ENCODE peak calls at places on chromosomes 12 and 14, in six cellular contexts. C is lung, P is choroid plexus epithelial cell, M is fibroblast of pulmonary artery, J is glutamatergic neuron, R is neural crest cell. H is an unnamed sample.

GRCh38 chr14:74985806-74986205 is 16.9 kb upstream of the EIF2B2 start:
- DNase-seq in C (no peak), P (no peak), M (no peak), J (no peak), R (no peak), H (no peak)

GRCh38 chr14:95294834-95295599 is 24.7 kb downstream of the CLMN start:
- DNase-seq in C (no peak), P (peak), M (peak), J (no peak), R (no peak), H (no peak)

GRCh38 chr12:34398706-34399630 is 376.7 kb downstream of the ALG10 start:
- DNase-seq in C (peak), P (no peak), M (no peak), J (peak), R (no peak), H (peak)

GRCh38 chr12:6198556-6198955 is 1.6 kb upstream of the CD9 start:
- DNase-seq in C (no peak), P (no peak), M (no peak), J (no peak), R (no peak), H (no peak)

GRCh38 chr12:52327086-52327829 is 6.1 kb upstream of the KRT83 start:
- DNase-seq in C (peak), P (peak), M (peak), J (peak), R (peak), H (peak)

GRCh38 chr14:39368261-39368959 is 63.8 kb downstream of the FBXO33 start:
- DNase-seq in C (no peak), P (peak), M (peak), J (peak), R (peak), H (peak)

GRCh38 chr14:35747379-35747778 is 61.7 kb downstream of the RALGAPA1 start:
- DNase-seq in C (no peak), P (no peak), M (peak), J (no peak), R (no peak), H (no peak)

GRCh38 chr14:68695871-68696665 is 96.8 kb downstream of the ZFP36L1 start:
- DNase-seq in C (no peak), P (no peak), M (no peak), J (no peak), R (no peak), H (no peak)

GRCh38 chr12:90858261-90858660 is 96.7 kb downstream of the CCER1 start:
- DNase-seq in C (no peak), P (peak), M (peak), J (no peak), R (no peak), H (peak)

GRCh38 chr12:104456950-104457745 is 400 bp downstream of the CHST11 start:
- DNase-seq in C (peak), P (peak), M (peak), J (peak), R (peak), H (peak)

GRCh38 chr12:45839917-45840316 is 110.4 kb downstream of the ARID2 start:
- DNase-seq in C (no peak), P (no peak), M (no peak), J (no peak), R (no peak), H (no peak)

GRCh38 chr12:113185180-113186032 is at the start of the genes DDX54 and RITA1:
- DNase-seq in C (peak), P (peak), M (peak), J (peak), R (peak), H (peak)

GRCh38 chr12:24852420-24852819 is 96.5 kb downstream of the BCAT1 start:
- DNase-seq in C (no peak), P (peak), M (peak), J (no peak), R (no peak), H (no peak)

GRCh38 chr12:59040651-59041050 is 120.3 kb upstream of the LRIG3 start:
- DNase-seq in C (no peak), P (peak), M (peak), J (no peak), R (no peak), H (no peak)

GRCh38 chr14:72605096-72605920 is 288.6 kb downstream of the DPF3 start:
- DNase-seq in C (no peak), P (no peak), M (no peak), J (no peak), R (no peak), H (no peak)

GRCh38 chr14:75515631-75515999 is 6.7 kb upstream of the BATF start:
- DNase-seq in C (no peak), P (peak), M (no peak), J (no peak), R (no peak), H (no peak)

GRCh38 chr12:74317078-74317581 is 220.5 kb upstream of the ATXN7L3B start:
- DNase-seq in C (no peak), P (peak), M (peak), J (no peak), R (no peak), H (no peak)

GRCh38 chr14:58777541-58777979 is 139.8 kb downstream of the DACT1 start:
- DNase-seq in C (no peak), P (peak), M (no peak), J (no peak), R (peak), H (no peak)

GRCh38 chr14:68791078-68791983 is 1.5 kb downstream of the ZFP36L1 start:
- DNase-seq in C (no peak), P (peak), M (peak), J (peak), R (no peak), H (no peak)

GRCh38 chr14:72965249-72965648 is 39.0 kb downstream of the DCAF4 start:
- DNase-seq in C (no peak), P (peak), M (peak), J (no peak), R (no peak), H (no peak)

GRCh38 chr12:5479761-5480160 is 47.9 kb downstream of the NTF3 start:
- DNase-seq in C (no peak), P (no peak), M (no peak), J (no peak), R (no peak), H (no peak)

GRCh38 chr12:32486158-32486557 is 86.8 kb downstream of the FGD4 start:
- DNase-seq in C (no peak), P (peak), M (no peak), J (no peak), R (no peak), H (no peak)

GRCh38 chr12:40058721-40059190 is 47.1 kb downstream of the SLC2A13 start:
- DNase-seq in C (no peak), P (no peak), M (peak), J (no peak), R (no peak), H (no peak)

GRCh38 chr12:52139579-52140062 is 52.2 kb downstream of the KRT80 start:
- DNase-seq in C (no peak), P (no peak), M (no peak), J (no peak), R (no peak), H (peak)

GRCh38 chr14:105891221-105891602 is 364.8 kb downstream of the TMEM121 start:
- DNase-seq in C (no peak), P (no peak), M (no peak), J (no peak), R (no peak), H (no peak)

GRCh38 chr14:51871846-51872245 is 11.4 kb downstream of the GNG2 start:
- DNase-seq in C (no peak), P (no peak), M (no peak), J (no peak), R (no peak), H (no peak)

GRCh38 chr12:59164991-59165718 is 244.9 kb upstream of the LRIG3 start:
- DNase-seq in C (no peak), P (peak), M (peak), J (no peak), R (no peak), H (no peak)

GRCh38 chr12:120996133-120996746 is 17.9 kb downstream of the HNF1A start:
- DNase-seq in C (no peak), P (no peak), M (no peak), J (no peak), R (no peak), H (no peak)

GRCh38 chr12:11724888-11725310 is 75.4 kb downstream of the ETV6 start:
- DNase-seq in C (no peak), P (peak), M (peak), J (no peak), R (no peak), H (no peak)

GRCh38 chr14:81277096-81277495 is 56.3 kb upstream of the GTF2A1 start:
- DNase-seq in C (no peak), P (no peak), M (no peak), J (no peak), R (no peak), H (no peak)

GRCh38 chr14:104931771-104932675 is 7.3 kb downstream of the PLD4 start:
- DNase-seq in C (no peak), P (no peak), M (no peak), J (no peak), R (no peak), H (no peak)

GRCh38 chr12:10381912-10382628 is 7.8 kb downstream of the KLRK1 start:
- DNase-seq in C (no peak), P (no peak), M (no peak), J (no peak), R (no peak), H (no peak)

GRCh38 chr14:103898711-103899110 is 29.5 kb upstream of the TDRD9 start:
- DNase-seq in C (no peak), P (no peak), M (no peak), J (no peak), R (no peak), H (no peak)

GRCh38 chr14:68757618-68758081 is 35.2 kb downstream of the ZFP36L1 start:
- DNase-seq in C (no peak), P (peak), M (no peak), J (no peak), R (no peak), H (no peak)

GRCh38 chr14:88422919-88423318 is 37.5 kb downstream of the SPATA7 start:
- DNase-seq in C (no peak), P (peak), M (peak), J (no peak), R (no peak), H (no peak)

GRCh38 chr14:64706119-64706465 is 1.9 kb downstream of the PLEKHG3 start:
- DNase-seq in C (no peak), P (no peak), M (no peak), J (no peak), R (no peak), H (no peak)

GRCh38 chr14:64707661-64708060 is 3.4 kb downstream of the PLEKHG3 start:
- DNase-seq in C (no peak), P (peak), M (peak), J (no peak), R (no peak), H (no peak)

GRCh38 chr14:64708148-64709004 is 4.2 kb downstream of the PLEKHG3 start:
- DNase-seq in C (no peak), P (peak), M (no peak), J (no peak), R (no peak), H (peak)

GRCh38 chr14:64705406-64706118 is 1.3 kb downstream of the PLEKHG3 start:
- DNase-seq in C (no peak), P (no peak), M (no peak), J (peak), R (no peak), H (no peak)

GRCh38 chr14:64706552-64707193 is 2.4 kb downstream of the PLEKHG3 start:
- DNase-seq in C (no peak), P (no peak), M (no peak), J (peak), R (peak), H (no peak)
- TF ChIP-seq CTCF in C (no peak), P (no peak), M (no peak), J (no peak), R (no peak), H (no peak)

GRCh38 chr12:66120477-66120876 is 10.1 kb downstream of the LLPH start:
- DNase-seq in C (no peak), P (no peak), M (no peak), J (no peak), R (no peak), H (no peak)
- TF ChIP-seq CTCF in C (no peak), P (peak), M (peak), J (no peak), R (peak), H (no peak)

DNA sequence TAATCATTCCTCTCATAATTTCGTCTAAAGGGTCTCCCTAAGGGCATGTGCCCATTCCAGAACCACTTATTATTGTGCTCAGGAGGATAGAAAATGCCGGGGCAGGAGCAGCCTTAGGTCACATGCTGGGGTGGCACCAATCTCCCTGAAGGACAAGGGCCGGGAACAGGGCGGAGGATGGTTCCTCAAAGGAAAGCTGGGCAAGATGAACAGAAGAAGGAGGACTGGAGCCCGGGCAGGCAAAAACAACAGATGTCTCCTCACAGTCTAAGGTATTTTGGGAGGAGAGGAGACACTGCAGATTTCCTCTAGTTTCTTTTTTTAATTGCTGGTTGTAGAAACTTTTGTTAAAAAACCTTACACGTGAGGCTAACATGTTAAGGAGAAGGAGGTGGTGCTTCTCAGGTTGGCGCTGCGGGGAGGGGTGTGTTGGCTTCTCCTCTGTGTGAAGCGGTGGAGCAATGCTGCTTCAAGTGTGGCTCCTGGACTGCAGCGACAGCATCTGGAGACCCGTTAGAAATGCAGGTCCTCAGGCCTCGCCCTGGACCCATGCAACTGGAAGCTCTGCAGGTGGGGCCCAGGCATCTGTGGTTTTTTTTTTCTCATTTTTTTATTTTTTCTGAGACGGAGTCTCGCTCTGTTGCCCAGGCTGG is 164.8 kb downstream of the AACS start:
- DNase-seq in C (no peak), P (no peak), M (no peak), J (no peak), R (no peak), H (no peak)
- TF ChIP-seq CTCF in C (no peak), P (no peak), M (no peak), J (no peak), R (no peak), H (no peak)

DNA sequence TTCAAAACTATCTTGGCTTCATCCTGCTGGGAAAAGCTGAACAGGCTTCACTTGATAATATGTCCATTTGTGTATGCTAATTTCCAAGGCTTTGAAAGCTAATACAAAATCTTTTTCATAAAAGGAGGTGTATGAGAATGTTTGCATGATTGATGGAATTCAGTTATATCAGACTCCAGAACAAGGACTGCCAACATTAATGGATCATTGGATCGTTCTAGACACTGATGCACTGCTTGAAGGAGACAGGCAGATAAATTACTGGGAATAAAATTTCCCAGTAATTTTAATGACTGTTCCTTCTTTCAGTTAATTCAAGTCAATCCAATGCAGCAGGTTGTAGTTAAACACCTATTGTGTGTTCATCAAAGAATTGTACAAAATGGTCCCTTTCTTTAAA is 466 bp downstream of the GPRC5D start:
- DNase-seq in C (no peak), P (no peak), M (no peak), J (no peak), R (no peak), H (no peak)
- TF ChIP-seq CTCF in C (no peak), P (no peak), M (no peak), J (no peak), R (no peak), H (no peak)